ENCODE peak calls at places on chromosomes 16 and 17, in five cellular contexts. N is kidney; O is psoas muscle; P is CD8-positive, alpha-beta T cell; F is vagina. A is an unnamed sample.

GRCh38 chr16:19210968-19211367 is 42.9 kb downstream of the SYT17 start:
- DNase-seq in N (no peak), O (no peak), P (no peak), F (no peak), A (no peak)

GRCh38 chr16:18037051-18037450 is 299.5 kb downstream of the NPIPA8 start:
- DNase-seq in N (no peak), O (no peak), P (no peak), F (no peak), A (no peak)

GRCh38 chr16:1990336-1991134 is 765 bp downstream of the SYNGR3 start:
- DNase-seq in N (no peak), O (no peak), P (peak), F (no peak), A (no peak)

GRCh38 chr17:45235071-45236001 is 13.7 kb downstream of the FMNL1 start:
- DNase-seq in N (no peak), O (peak), P (peak), F (no peak), A (peak)

GRCh38 chr17:42980766-42981397 is 517 bp downstream of the RUNDC1 start:
- DNase-seq in N (peak), O (peak), P (peak), F (no peak), A (peak)

GRCh38 chr16:86380045-86380444 is 130.3 kb upstream of the FOXF1 start:
- DNase-seq in N (no peak), O (no peak), P (no peak), F (no peak), A (no peak)

GRCh38 chr16:68083861-68084503 is 1.2 kb upstream of the NFATC3 start:
- DNase-seq in N (peak), O (no peak), P (no peak), F (no peak), A (peak)

GRCh38 chr16:50266337-50267091 is at the start of gene ADCY7:
- DNase-seq in N (peak), O (peak), P (peak), F (no peak), A (peak)

GRCh38 chr16:50305441-50306061 is 39.2 kb downstream of the ADCY7 start:
- DNase-seq in N (peak), O (peak), P (no peak), F (peak), A (no peak)

GRCh38 chr17:47719411-47720152 is 13.5 kb upstream of the TBX21 start:
- DNase-seq in N (no peak), O (no peak), P (peak), F (no peak), A (peak)

GRCh38 chr16:70470927-70471341 is 16.5 kb downstream of the FCSK start:
- DNase-seq in N (no peak), O (no peak), P (no peak), F (no peak), A (peak)

GRCh38 chr16:79132745-79133144 is 467.8 kb downstream of the MAF start:
- DNase-seq in N (peak), O (no peak), P (no peak), F (no peak), A (no peak)

GRCh38 chr17:850828-851759 is 68.9 kb downstream of the MRM3 start:
- DNase-seq in N (no peak), O (peak), P (no peak), F (no peak), A (peak)

GRCh38 chr17:75288784-75289121 is 480 bp downstream of the SLC25A19 start:
- DNase-seq in N (no peak), O (no peak), P (no peak), F (no peak), A (no peak)

DNA sequence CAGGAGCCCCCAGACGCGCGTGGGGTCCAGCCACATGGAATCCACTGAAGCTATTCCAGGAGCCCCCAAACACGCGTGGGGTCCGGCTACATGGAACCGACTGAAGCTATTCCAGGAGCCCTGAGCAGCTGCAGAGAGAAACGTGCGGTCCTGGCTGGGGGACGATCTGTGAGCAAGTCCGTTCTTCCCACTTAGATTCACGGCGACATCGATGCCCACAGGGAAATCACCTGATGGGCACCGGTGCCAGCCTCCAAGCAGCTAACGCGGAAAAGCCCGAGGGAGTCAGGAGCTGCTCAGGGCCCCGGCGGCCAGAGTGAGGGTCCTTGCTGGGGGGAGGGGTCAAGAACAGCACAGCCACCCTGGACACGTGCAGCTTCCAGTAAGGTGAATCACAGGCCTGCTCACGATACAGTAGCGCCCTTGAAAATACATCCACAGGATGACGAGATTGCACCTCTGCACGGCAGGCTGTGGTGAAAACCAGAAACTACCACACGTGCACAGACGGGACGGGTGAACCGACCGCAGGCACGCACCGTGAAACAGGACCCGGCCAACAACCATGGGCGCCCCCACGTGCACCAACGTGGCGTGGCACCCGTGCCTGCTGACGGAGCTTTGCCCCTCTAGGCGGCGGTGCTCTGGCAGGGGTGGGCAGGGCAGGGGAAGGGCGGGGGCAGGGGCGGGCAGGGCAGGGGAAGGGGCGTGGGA is 77.7 kb upstream of the GNG13 start:
- DNase-seq in N (peak), O (peak), P (no peak), F (no peak), A (no peak)
- TF ChIP-seq CTCF in N (no peak), O (no peak), P (no peak), F (no peak), A (no peak)

DNA sequence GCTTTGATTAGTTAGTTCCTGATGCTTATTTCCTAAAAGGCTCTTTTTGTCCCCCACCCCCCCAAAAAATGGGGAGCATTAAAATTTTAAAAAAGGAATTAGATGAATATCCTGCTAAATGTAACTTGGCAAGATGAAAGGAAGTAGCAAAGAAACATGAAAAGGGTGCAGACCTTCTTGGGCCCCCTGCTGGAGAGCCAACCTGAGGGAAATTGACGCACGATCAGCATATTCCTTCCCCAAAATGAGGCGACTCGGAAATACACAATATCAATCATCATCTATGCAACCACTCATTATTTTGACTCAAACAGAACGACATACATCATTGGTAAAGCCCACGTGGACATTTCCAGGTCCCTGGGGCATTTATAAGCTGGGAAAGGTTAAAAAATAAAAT is 59.7 kb downstream of the GRIN2A start:
- DNase-seq in N (no peak), O (no peak), P (no peak), F (no peak), A (peak)
- H3K4me3 ChIP-seq in N (no peak), O (no peak), P (no peak), F (no peak), A (no peak)

GRCh38 chr17:40563371-40564052 is 1.8 kb downstream of the CCR7 start:
- DNase-seq in N (no peak), O (no peak), P (no peak), F (no peak), A (no peak)

GRCh38 chr17:40560592-40561293 is 4.5 kb downstream of the CCR7 start:
- DNase-seq in N (peak), O (peak), P (peak), F (no peak), A (peak)

GRCh38 chr17:40561294-40561870 is 3.9 kb downstream of the CCR7 start:
- DNase-seq in N (no peak), O (no peak), P (no peak), F (no peak), A (no peak)

GRCh38 chr17:40562841-40563370 is 2.4 kb downstream of the CCR7 start:
- DNase-seq in N (no peak), O (no peak), P (no peak), F (no peak), A (no peak)

GRCh38 chr17:40561871-40562611 is 3.2 kb downstream of the CCR7 start:
- DNase-seq in N (peak), O (peak), P (peak), F (no peak), A (no peak)
- TF ChIP-seq CTCF in N (no peak), O (peak), P (peak), F (no peak), A (peak)

GRCh38 chr17:7436556-7437368 is 1.5 kb downstream of the TMEM102 start:
- DNase-seq in N (peak), O (peak), P (peak), F (no peak), A (peak)

GRCh38 chr17:7438050-7438614 is 1.2 kb upstream of the FGF11 start:
- DNase-seq in N (peak), O (peak), P (peak), F (no peak), A (peak)

GRCh38 chr17:7438656-7439460 is 454 bp upstream of the FGF11 start:
- DNase-seq in N (no peak), O (no peak), P (no peak), F (no peak), A (no peak)

GRCh38 chr17:7435676-7436555 is 681 bp downstream of the TMEM102 start:
- DNase-seq in N (no peak), O (peak), P (peak), F (no peak), A (peak)

DNA sequence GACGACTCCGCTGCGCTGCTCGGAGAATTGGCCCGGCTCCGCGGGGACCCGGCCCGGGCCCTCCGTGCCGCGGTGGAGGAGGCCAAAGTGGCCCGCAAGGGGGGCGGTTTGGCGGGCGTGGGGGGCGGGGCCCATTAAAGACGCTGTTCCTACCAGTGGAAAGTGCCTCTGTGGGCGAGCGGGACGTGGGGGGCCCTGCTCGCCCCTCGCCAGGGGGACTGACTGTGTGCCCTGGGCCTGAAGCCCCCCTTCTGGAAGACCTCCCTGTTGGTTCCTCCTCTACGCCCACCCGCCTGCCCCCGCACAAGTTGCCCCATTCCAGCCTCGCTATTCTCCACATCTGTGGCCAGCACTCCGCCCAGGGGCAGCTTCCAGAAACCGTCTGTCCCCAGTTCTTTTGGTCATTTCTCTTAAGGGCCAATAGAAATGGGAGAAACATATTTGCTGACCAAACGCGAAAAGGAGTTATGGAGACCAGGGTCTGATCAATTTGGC is 1.9 kb upstream of the FGF11 start:
- DNase-seq in N (peak), O (no peak), P (no peak), F (no peak), A (no peak)
- H3K4me3 ChIP-seq in N (peak), O (peak), P (peak), F (peak), A (peak)

DNA sequence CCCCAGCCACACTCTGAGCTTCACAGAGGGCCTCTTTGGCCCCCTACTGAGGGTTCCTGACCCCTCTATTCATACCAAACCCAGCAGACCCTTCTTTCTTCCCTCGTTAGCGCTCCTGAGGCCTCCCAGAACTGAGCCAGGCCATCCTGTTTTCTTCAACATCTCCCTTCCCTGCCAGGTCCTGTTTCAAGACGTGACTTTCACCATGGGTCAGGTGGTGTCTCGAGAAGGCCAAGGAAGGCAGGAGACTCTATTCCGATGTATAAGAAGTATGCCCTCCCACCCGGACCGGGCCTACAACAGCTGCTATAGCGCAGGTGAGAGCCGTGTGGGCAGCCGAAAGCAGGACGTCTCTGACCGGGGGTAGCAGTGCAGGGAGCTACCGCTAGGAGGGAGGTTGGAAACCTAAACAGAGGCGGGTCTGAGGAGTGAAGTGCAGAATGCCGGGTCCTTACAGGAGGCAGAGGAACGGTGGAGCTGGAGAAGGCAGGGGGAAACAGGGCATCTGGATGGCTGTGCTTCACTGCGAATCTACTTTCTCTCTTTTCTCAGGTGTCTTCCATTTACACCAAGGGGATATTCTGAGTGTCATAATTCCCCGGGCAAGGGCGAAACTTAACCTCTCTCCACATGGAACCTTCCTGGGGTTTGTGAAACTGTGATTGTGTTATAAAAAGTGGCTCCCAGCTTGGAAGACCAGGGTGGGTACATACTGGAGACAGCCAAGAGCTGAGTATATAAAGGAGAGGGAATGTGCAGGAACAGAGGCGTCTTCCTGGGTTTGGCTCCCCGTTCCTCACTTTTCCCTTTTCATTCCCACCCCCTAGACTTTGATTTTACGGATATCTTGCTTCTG is 1.3 kb upstream of the SENP3 start:
- DNase-seq in N (peak), O (peak), P (peak), F (no peak), A (peak)
- TF ChIP-seq CTCF in N (peak), O (peak), P (no peak), F (peak), A (peak)

GRCh38 chr16:62033065-62033464 is 3.2 kb downstream of the CDH8 start:
- DNase-seq in N (no peak), O (no peak), P (no peak), F (no peak), A (no peak)

GRCh38 chr16:62035115-62036092 is 834 bp downstream of the CDH8 start:
- DNase-seq in N (no peak), O (no peak), P (no peak), F (no peak), A (no peak)

GRCh38 chr16:62036807-62037135 is 533 bp upstream of the CDH8 start:
- DNase-seq in N (no peak), O (no peak), P (no peak), F (no peak), A (no peak)

GRCh38 chr16:62036101-62036806 is at the start of gene CDH8:
- DNase-seq in N (no peak), O (no peak), P (no peak), F (no peak), A (no peak)

DNA sequence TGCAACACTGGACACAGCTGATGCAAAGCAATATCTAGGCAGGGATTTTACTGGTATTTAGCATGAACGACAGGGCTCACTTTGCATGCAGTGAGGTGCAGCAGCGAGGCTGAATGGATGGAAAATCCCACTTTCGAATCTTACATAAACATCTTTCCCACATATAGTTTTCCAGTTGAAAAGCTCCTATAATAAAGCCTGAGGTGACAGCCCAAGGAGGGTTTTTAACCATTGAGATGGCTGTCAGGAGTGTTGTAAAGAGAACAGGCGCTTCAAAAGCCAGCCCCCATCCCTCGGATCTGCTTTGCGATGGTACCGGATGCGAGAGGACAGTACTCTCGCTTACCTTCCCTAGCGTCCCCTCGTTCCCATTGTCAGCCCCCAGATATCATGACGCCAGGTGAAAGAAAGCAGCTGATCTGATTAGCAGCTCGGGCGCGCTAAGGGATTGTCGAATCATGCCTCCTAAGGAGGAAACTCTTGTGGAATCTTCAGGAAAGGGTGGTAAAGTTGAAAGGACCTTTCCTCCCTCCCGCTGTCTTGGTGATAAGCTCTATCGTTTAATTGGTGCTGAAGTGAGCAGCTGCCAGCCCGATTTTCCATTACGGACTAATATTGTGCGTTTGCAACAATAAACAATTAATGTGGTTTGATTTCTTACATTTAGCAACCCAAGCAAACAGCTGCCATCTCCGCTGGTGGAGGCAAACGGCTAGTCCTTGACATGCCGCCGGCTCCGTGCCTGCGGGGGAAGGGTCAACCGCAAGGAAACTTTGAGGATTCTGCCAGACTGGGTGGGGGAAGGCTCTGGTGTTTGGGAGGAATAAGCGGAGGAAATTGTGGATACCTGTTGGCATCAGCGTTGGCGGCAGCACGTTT is 1.8 kb downstream of the CDH8 start:
- DNase-seq in N (no peak), O (no peak), P (no peak), F (no peak), A (no peak)
- H3K4me3 ChIP-seq in N (no peak), O (peak), P (no peak), F (peak), A (no peak)

DNA sequence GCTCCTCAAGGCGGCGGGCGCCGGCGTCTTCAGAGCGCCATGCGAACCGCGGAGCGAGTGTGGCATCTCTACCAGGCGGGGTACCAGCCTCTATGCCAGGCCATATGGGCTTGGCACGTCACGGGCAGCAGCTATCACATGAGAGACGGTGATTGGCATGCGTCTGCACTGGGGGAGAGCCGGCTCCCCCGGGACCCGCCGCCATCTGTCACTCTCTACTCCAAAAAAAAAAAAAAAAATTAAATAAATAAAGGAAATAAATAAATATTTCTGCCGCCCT is at the start of gene NEUROD2:
- DNase-seq in N (no peak), O (no peak), P (no peak), F (no peak), A (no peak)
- TF ChIP-seq CTCF in N (no peak), O (no peak), P (no peak), F (no peak), A (no peak)

DNA sequence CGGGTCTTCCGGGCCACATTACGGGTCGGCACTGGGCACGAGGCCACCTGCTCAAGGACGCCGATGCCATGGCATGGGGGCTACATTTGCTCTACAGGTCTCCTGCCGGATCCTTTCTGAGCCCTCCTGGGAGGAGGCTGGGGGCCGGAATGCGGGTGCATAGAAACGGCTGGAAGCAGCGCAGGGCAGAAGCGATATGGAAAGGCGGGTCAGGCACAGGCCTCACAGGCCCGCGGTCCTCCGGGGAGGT is 28.4 kb downstream of the AXIN1 start:
- DNase-seq in N (no peak), O (no peak), P (no peak), F (no peak), A (no peak)
- H3K4me3 ChIP-seq in N (no peak), O (no peak), P (peak), F (no peak), A (no peak)

A was measured in fibroblast of villous mesenchyme.